ENCODE peak calls at places on chromosomes 7 and 10, in six cellular contexts. X is mesenchymal stem cell, N is IMR-90, S is H1, M is trophoblast cell, P is neuronal stem cell. J is an unnamed sample.

GRCh38 chr7:101772508-101773306 is 44.7 kb upstream of the CUX1 start:
- DNase-seq in M (no peak), N (no peak), P (no peak), S (no peak), X (no peak), J (no peak)

GRCh38 chr10:6741561-6741960 is 161.5 kb upstream of the PRKCQ start:
- DNase-seq in N (peak; percentile 86), X (peak; percentile 65), P (no peak), S (no peak), M (no peak), J (no peak)

GRCh38 chr7:16369851-16370250 is 51.5 kb downstream of the CRPPA start:
- DNase-seq in M (no peak), P (no peak), S (no peak), X (no peak), N (no peak), J (no peak)

GRCh38 chr10:120432209-120432608 is 24.8 kb upstream of the PLPP4 start:
- DNase-seq in P (no peak), X (no peak), S (no peak), N (no peak), M (no peak), J (no peak)

GRCh38 chr10:85008493-85009181 is 680.2 kb downstream of the CCSER2 start:
- DNase-seq in S (no peak), M (peak; percentile 22), P (no peak), X (no peak), N (no peak), J (no peak)

GRCh38 chr7:498678-499641 is 20.7 kb downstream of the PDGFA start:
- DNase-seq in S (no peak), X (no peak), P (no peak), N (no peak), M (no peak), J (no peak)

GRCh38 chr10:71696635-71697326 is 22.8 kb downstream of the C10orf105 start:
- DNase-seq in N (no peak), P (peak; percentile 67), X (peak; percentile 30), S (peak; percentile 95), M (peak; percentile 21), J (peak; percentile 85)

GRCh38 chr10:110083884-110084283 is 76.1 kb downstream of the ADD3 start:
- DNase-seq in M (no peak), S (no peak), P (no peak), N (peak; percentile 53), X (peak; percentile 38), J (no peak)

GRCh38 chr10:113052076-113052830 is 102.2 kb downstream of the TCF7L2 start:
- DNase-seq in X (no peak), S (no peak), P (no peak), M (no peak), N (no peak), J (no peak)

GRCh38 chr10:4646546-4646945 is 179.5 kb upstream of the AKR1E2 start:
- DNase-seq in N (peak; percentile 57), M (no peak), P (no peak), X (peak; percentile 50), S (no peak), J (no peak)

GRCh38 chr10:124722812-124723783 is 21.1 kb downstream of the FAM53B start:
- DNase-seq in P (no peak), S (no peak), M (no peak), X (no peak), N (no peak), J (no peak)
- H3K9ac ChIP-seq in P (no peak overlapping the region), S (no peak overlapping the region), M (no peak overlapping the region), X (peak overlapping the region; percentile 58), N (no peak overlapping the region), J (no peak overlapping the region)

GRCh38 chr7:135726911-135727673 is 894 bp downstream of the SLC13A4 start:
- DNase-seq in X (no peak), N (no peak), M (no peak), S (no peak), P (no peak), J (no peak)

GRCh38 chr7:135726389-135726788 is 1.6 kb downstream of the SLC13A4 start:
- DNase-seq in M (no peak), X (no peak), N (no peak), S (no peak), P (no peak), J (no peak)

GRCh38 chr7:135731131-135731530 is 3.1 kb upstream of the SLC13A4 start:
- DNase-seq in P (no peak), M (no peak), S (no peak), X (no peak), N (no peak), J (no peak)

GRCh38 chr7:135729230-135729629 is 1.2 kb upstream of the SLC13A4 start:
- DNase-seq in X (no peak), P (no peak), N (no peak), M (no peak), S (no peak), J (no peak)

DNA sequence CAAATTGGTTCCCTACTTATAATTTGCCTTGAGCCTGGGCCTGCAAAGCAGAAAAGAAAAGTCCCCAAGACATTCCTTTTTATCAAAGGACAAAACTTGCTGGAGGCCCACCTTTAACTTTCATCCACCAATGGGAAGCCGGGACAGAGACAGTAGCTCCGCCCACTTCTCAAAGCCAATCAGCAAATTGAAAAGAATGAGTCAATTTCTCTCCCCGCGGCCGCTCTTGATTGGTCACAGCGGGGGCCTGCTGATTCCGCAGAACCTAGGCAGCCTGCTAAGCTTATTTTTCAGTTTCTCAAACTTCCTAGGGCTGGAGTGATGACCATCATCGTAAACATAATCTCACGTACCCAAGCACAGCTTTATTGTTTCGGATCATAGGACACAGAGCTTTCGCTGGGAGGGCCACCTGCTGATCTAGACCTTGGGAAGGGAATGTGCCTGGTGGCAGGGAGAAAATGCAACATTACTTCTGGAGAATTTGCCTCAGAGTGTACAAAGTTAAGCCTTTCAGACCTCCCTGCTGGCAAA is at the start of gene SLC13A4:
- DNase-seq in S (peak; percentile 77), M (peak; percentile 42), N (no peak), P (peak; percentile 52), X (no peak), J (peak; percentile 87)
- H4K91ac ChIP-seq in S (no peak within 1 kb of the TSS), M (peak within 1 kb of the TSS; percentile 20), N (no peak within 1 kb of the TSS), P (no peak within 1 kb of the TSS), X (no peak within 1 kb of the TSS), J (no peak within 1 kb of the TSS)

GRCh38 chr7:30911561-30911969 is at the start of gene AQP1:
- DNase-seq in M (no peak), X (peak; percentile 25), N (no peak), S (no peak), P (no peak), J (no peak)

GRCh38 chr7:30912986-30913671 is 1.5 kb downstream of the AQP1 start:
- DNase-seq in M (no peak), P (no peak), N (no peak), S (no peak), X (no peak), J (no peak)

GRCh38 chr7:30911133-30911532 is 520 bp upstream of the AQP1 start:
- DNase-seq in P (no peak), X (no peak), N (no peak), M (no peak), S (no peak), J (no peak)

GRCh38 chr7:30912021-30912420 is 368 bp downstream of the AQP1 start:
- DNase-seq in M (no peak), N (no peak), P (no peak), S (no peak), X (no peak), J (no peak)

DNA sequence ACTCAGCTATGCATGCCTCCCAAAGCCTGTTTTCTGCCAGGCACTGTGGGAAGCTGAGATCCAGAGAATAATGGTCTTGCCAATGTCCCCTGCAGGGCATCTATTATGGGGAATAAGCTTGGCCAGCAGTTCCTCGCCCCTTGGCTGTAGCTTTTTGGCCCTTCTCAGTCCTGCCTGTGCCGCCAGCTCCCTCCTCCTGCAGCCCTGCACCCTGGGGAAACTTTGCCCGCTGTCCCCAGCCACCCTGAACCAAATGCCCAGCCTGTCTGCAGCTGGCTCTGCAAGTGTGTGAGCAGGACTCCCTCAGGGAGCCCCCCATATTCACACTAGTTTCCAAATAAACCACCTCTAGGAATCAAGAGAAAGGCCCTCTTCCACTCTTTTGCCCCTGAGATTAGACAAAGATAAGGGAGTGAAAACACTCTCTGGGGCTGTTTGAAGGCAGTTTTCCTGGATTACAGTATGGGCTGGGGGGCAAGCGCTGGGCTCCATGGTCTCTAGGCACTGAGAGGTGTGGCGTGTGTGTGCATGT is 867 bp downstream of the AQP1 start:
- DNase-seq in M (no peak), S (no peak), P (no peak), X (no peak), N (no peak), J (no peak)
- H3K9ac ChIP-seq in M (no peak overlapping the region), S (no peak overlapping the region), P (no peak overlapping the region), X (peak overlapping the region; percentile 45), N (no peak overlapping the region), J (no peak overlapping the region)

GRCh38 chr10:89926736-89927135 is 225.3 kb downstream of the KIF20B start:
- DNase-seq in X (no peak), P (no peak), S (no peak), M (no peak), N (no peak), J (no peak)

GRCh38 chr10:89929282-89930026 is 228.1 kb downstream of the KIF20B start:
- DNase-seq in S (no peak), X (no peak), N (no peak), P (no peak), M (no peak), J (no peak)

GRCh38 chr10:89921422-89921821 is 220.0 kb downstream of the KIF20B start:
- DNase-seq in P (no peak), N (no peak), S (no peak), M (peak; percentile 88), X (no peak), J (no peak)

DNA sequence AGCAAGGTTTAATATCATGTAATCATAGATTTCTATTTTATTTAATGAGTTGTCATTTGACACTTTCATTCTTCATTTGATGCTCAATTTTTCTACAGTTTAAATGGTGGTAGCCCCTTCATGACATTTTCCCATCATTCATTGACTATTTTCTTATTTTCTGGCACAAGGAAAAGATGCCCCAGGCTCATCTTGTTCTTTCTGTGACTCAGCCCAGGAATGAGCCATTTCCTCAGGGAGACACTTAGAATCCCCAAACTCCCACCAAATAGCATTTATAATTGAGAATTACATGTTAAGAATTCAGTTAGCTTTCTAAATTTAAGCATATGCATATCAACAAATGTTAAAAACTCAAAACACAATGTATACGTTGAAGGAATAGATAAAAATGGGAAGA is 222.3 kb downstream of the KIF20B start:
- DNase-seq in S (no peak), P (no peak), N (no peak), M (no peak), X (no peak), J (no peak)
- H4K91ac ChIP-seq in S (no peak overlapping the region), P (no peak overlapping the region), N (no peak overlapping the region), M (no peak overlapping the region), X (no peak overlapping the region), J (no peak overlapping the region)